ENCODE peak calls at places on chromosomes 11 and 22, in six cellular contexts. G, F, L, M, S and Z are unnamed samples.

GRCh38 chr11:18452927-18453326 is 2.7 kb upstream of the LDHAL6A start:
- DNase-seq in G (no peak), F (no peak), L (no peak), M (no peak), S (no peak), Z (no peak)

GRCh38 chr11:71914127-71914526 is 14.3 kb downstream of the XNDC1N start:
- DNase-seq in G (no peak), F (no peak), L (no peak), M (no peak), S (no peak), Z (no peak)

GRCh38 chr22:49961601-49962011 is 1.0 kb downstream of the PIM3 start:
- DNase-seq in G (no peak), F (no peak), L (no peak), M (no peak), S (no peak), Z (no peak)

GRCh38 chr22:37735054-37735453 is 38.2 kb downstream of the TRIOBP start:
- DNase-seq in G (peak), F (peak), L (peak), M (no peak), S (peak), Z (peak)

GRCh38 chr11:6248248-6248647 is 9.4 kb downstream of the CNGA4 start:
- DNase-seq in G (no peak), F (no peak), L (no peak), M (no peak), S (no peak), Z (no peak)

GRCh38 chr11:38759394-38759793 is 2161.4 kb upstream of the RAG2 start:
- DNase-seq in G (no peak), F (no peak), L (no peak), M (no peak), S (no peak), Z (no peak)

GRCh38 chr11:59185412-59185811 is 13.5 kb downstream of the DTX4 start:
- DNase-seq in G (no peak), F (no peak), L (no peak), M (no peak), S (no peak), Z (no peak)

GRCh38 chr11:126423154-126423553 is 67.7 kb downstream of the ST3GAL4 start:
- DNase-seq in G (no peak), F (no peak), L (no peak), M (no peak), S (no peak), Z (no peak)

GRCh38 chr11:121613724-121614123 is 161.0 kb upstream of the SORL1-AS1 start:
- DNase-seq in G (no peak), F (no peak), L (no peak), M (no peak), S (no peak), Z (no peak)

GRCh38 chr22:20550851-20551744 is 43.7 kb downstream of the MED15 start:
- DNase-seq in G (no peak), F (peak), L (no peak), M (no peak), S (peak), Z (no peak)

GRCh38 chr11:47464479-47464878 is 15.5 kb upstream of the RAPSN start:
- DNase-seq in G (no peak), F (no peak), L (no peak), M (no peak), S (peak), Z (no peak)

GRCh38 chr22:39738746-39739145 is 154.8 kb downstream of the ENTHD1 start:
- DNase-seq in G (no peak), F (no peak), L (no peak), M (no peak), S (no peak), Z (no peak)

GRCh38 chr11:118252688-118253087 is 523 bp upstream of the MPZL3 start:
- DNase-seq in G (no peak), F (no peak), L (no peak), M (no peak), S (no peak), Z (no peak)
- H3K27ac ChIP-seq in G (no peak), F (no peak), L (no peak), M (peak), S (no peak), Z (peak)

GRCh38 chr11:8832571-8833260 is 78.3 kb upstream of the AKIP1 start:
- DNase-seq in G (no peak), F (no peak), L (no peak), M (no peak), S (peak), Z (peak)
- TF ChIP-seq POLR2A in G (no peak), F (no peak), L (no peak), M (no peak), S (no peak), Z (no peak)

DNA sequence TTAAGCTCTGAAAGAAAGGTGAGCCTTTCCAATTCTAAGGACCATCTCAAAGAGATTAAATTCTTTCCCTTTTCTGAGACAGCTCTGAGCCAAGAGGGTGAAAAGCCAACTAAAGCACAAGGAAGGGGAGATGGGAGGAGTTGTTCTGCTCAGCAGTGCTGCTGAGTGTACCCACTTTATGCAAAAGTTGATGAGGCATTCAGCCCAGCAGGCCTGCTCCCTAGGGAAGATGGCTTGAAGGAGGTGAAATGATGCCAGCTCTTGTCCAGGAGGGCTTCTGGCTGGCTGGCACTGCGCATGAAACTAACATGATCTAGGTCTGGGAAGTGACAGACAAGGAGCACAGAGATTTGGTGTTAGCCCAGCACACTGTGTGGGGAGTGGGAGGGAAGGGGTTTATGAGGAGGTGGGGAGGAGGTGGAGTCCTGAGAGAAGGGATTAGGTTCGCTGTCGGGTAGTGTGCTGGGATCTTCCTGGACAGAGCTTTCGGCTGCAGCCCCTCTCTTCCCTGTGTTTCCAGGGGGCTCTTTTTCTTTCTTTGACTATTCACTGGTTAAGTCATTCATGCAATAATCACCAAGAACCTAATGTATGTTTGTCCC is 225.5 kb upstream of the NARS2 start:
- DNase-seq in G (no peak), F (no peak), L (no peak), M (no peak), S (no peak), Z (peak)
- H3K27ac ChIP-seq in G (peak), F (no peak), L (peak), M (no peak), S (peak), Z (peak)

DNA sequence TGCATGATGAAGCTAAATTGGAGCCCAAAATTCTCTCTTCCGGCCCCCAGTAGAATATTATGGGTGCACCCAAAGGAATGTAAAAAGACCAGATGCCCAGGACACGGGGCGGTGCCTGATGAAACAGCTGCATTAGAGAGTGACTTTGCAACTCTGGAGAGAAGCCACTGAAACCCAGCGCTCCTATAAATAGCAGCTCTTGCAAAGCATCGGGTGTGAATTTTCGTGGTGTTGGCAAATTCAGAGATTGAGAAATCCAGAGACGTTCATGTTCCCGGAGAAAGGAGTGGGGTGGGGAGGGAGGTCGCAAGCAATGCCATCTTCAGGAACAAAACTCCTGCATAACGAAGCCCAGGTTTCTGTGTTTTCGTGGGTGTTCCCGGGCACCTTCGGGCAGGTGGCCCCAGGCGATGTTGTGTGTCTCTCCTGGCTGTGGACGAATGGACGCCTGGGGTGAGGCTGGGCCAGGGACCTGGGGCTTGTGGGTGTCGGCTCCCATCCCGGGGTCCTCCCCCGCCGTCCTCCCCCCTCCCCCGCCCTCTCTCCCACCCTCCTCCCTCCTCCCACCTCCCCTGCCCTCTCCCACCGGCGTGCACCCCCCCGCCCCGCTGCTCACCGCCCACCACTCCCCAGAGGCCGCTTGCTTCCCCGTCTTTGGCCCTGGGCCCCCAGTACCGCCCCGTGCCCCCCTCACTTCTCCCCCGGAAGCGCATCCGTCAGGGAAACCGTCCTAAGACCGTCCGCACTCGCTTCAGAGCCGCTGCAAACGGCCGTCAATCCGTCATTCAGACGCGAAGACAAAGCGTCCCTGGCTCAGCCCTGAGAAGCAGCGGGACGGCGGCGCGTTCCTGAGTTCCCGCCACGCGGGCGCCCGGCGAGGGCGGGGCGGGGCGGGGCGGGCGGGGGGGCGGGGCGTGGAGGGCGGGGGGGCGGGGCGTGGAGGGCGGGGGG is 26.7 kb upstream of the TOLLIP start:
- DNase-seq in G (no peak), F (peak), L (peak), M (no peak), S (peak), Z (peak)
- TF ChIP-seq POLR2A in G (peak), F (no peak), L (peak), M (no peak), S (no peak), Z (no peak)